ENCODE peak calls at places on chromosomes 7 and 10, in four cellular contexts. X is fibroblast of the aortic adventitia; L is BJ; Q is stimulated activated naive CD4-positive, alpha-beta T cell. T is an unnamed sample.

GRCh38 chr10:4333474-4333894 is 492.5 kb upstream of the AKR1E2 start:
- DNase-seq in X (no peak), L (no peak), Q (no peak), T (no peak)

GRCh38 chr7:112876877-112877276 is 86.7 kb upstream of the TMEM168 start:
- DNase-seq in X (no peak), L (no peak), Q (no peak), T (no peak)

GRCh38 chr7:105353752-105354328 is 34.9 kb downstream of the SRPK2 start:
- DNase-seq in X (peak), L (no peak), Q (no peak), T (no peak)

GRCh38 chr10:28890121-28890950 is 213.0 kb downstream of the BAMBI start:
- DNase-seq in X (no peak), L (no peak), Q (no peak), T (no peak)

GRCh38 chr7:151759591-151760042 is 117.3 kb downstream of the PRKAG2 start:
- DNase-seq in X (peak), L (no peak), Q (peak), T (no peak)

GRCh38 chr10:118504044-118504944 is 91.2 kb downstream of the PRLHR start:
- DNase-seq in X (peak), L (peak), Q (no peak), T (no peak)

GRCh38 chr7:85914437-85914836 is 727.6 kb upstream of the SEMA3D start:
- DNase-seq in X (no peak), L (no peak), Q (no peak), T (no peak)

GRCh38 chr7:140316165-140316661 is 82.1 kb downstream of the SLC37A3 start:
- DNase-seq in X (peak), L (peak), Q (no peak), T (peak)

GRCh38 chr10:93818086-93818485 is 60.4 kb downstream of the LGI1 start:
- DNase-seq in X (no peak), L (no peak), Q (no peak), T (no peak)

GRCh38 chr10:84519235-84519634 is 190.8 kb downstream of the CCSER2 start:
- DNase-seq in X (no peak), L (no peak), Q (no peak), T (no peak)

GRCh38 chr7:108211382-108212201 is 81.4 kb upstream of the LAMB4 start:
- DNase-seq in X (peak), L (no peak), Q (no peak), T (no peak)

GRCh38 chr7:2604608-2605174 is 27.1 kb upstream of the TTYH3 start:
- DNase-seq in X (no peak), L (no peak), Q (no peak), T (no peak)

GRCh38 chr10:59823751-59824150 is 70.5 kb upstream of the MRLN start:
- DNase-seq in X (no peak), L (no peak), Q (no peak), T (no peak)

GRCh38 chr10:58511765-58512469 is 755 bp upstream of the BICC1 start:
- DNase-seq in X (peak), L (no peak), Q (no peak), T (no peak)

GRCh38 chr7:46478046-46478445 is 557.0 kb upstream of the IGFBP3 start:
- DNase-seq in X (peak), L (peak), Q (no peak), T (no peak)

GRCh38 chr10:32379314-32379949 is 32.5 kb upstream of the EPC1 start:
- DNase-seq in X (peak), L (peak), Q (no peak), T (no peak)

GRCh38 chr10:131625041-131625440 is 275.8 kb upstream of the PPP2R2D start:
- DNase-seq in X (no peak), L (no peak), Q (no peak), T (no peak)

GRCh38 chr10:93899109-93899508 is 5.3 kb downstream of the SLC35G1 start:
- DNase-seq in X (no peak), L (no peak), Q (no peak), T (no peak)

GRCh38 chr10:104274762-104275721 is 6.1 kb downstream of the GSTO2 start:
- DNase-seq in X (peak), L (no peak), Q (peak), T (no peak)

GRCh38 chr10:100600218-100600617 is 64.5 kb downstream of the HIF1AN start:
- DNase-seq in X (no peak), L (no peak), Q (no peak), T (no peak)

GRCh38 chr7:156865493-156865892 is 27.5 kb downstream of the LMBR1 start:
- DNase-seq in X (no peak), L (no peak), Q (no peak), T (no peak)

GRCh38 chr10:32961892-32962369 is 3.9 kb upstream of the ITGB1 start:
- DNase-seq in X (peak), L (peak), Q (no peak), T (peak)

GRCh38 chr10:132654708-132655661 is 117.4 kb downstream of the INPP5A start:
- DNase-seq in X (peak), L (no peak), Q (peak), T (no peak)

GRCh38 chr10:104037261-104037951 is 48.3 kb downstream of the COL17A1 start:
- DNase-seq in X (no peak), L (no peak), Q (no peak), T (no peak)

GRCh38 chr10:52082307-52082706 is 231.8 kb upstream of the DKK1 start:
- DNase-seq in X (no peak), L (no peak), Q (no peak), T (no peak)

GRCh38 chr7:2099036-2099957 is 133.4 kb downstream of the MAD1L1 start:
- DNase-seq in X (peak), L (no peak), Q (peak), T (no peak)

GRCh38 chr10:48526371-48526821 is 78.5 kb downstream of the ARHGAP22 start:
- DNase-seq in X (peak), L (peak), Q (no peak), T (peak)

GRCh38 chr7:104621332-104621731 is 292.9 kb downstream of the LHFPL3 start:
- DNase-seq in X (no peak), L (no peak), Q (no peak), T (no peak)

GRCh38 chr7:87541648-87542047 is 59.0 kb downstream of the ABCB1 start:
- DNase-seq in X (no peak), L (no peak), Q (no peak), T (no peak)

GRCh38 chr10:75651452-75651851 is 220.0 kb downstream of the LRMDA start:
- DNase-seq in X (peak), L (no peak), Q (no peak), T (no peak)

GRCh38 chr7:17617380-17617779 is 318.9 kb downstream of the AHR start:
- DNase-seq in X (no peak), L (no peak), Q (no peak), T (no peak)

GRCh38 chr7:76333388-76334101 is 25.2 kb downstream of the YWHAG start:
- DNase-seq in X (no peak), L (no peak), Q (no peak), T (no peak)

GRCh38 chr7:105621617-105622016 is 40.3 kb upstream of the EFCAB10 start:
- DNase-seq in X (peak), L (peak), Q (no peak), T (peak)

GRCh38 chr7:108227360-108227749 is 97.2 kb upstream of the LAMB4 start:
- DNase-seq in X (no peak), L (no peak), Q (no peak), T (no peak)

GRCh38 chr7:151239837-151240459 is 7.7 kb downstream of the CHPF2 start:
- DNase-seq in X (no peak), L (no peak), Q (no peak), T (no peak)

GRCh38 chr7:24800667-24801066 is 43.4 kb upstream of the GSDME start:
- DNase-seq in X (no peak), L (no peak), Q (no peak), T (no peak)

GRCh38 chr10:101624526-101625102 is 36.5 kb downstream of the DPCD start:
- DNase-seq in X (peak), L (no peak), Q (no peak), T (no peak)

GRCh38 chr10:37679465-37679864 is 177.9 kb downstream of the ZNF248 start:
- DNase-seq in X (no peak), L (no peak), Q (no peak), T (no peak)